ENCODE peak calls at places on chromosomes 11 and 22, in seven cellular contexts. X is B cell, C is M059J, D is GM04503, B is endothelial cell, Z is AG08395, H is astrocyte of the cerebellum. O is an unnamed sample.

GRCh38 chr11:66240781-66241136 is 27.7 kb upstream of the RAB1B start:
- DNase-seq in X (no peak), C (no peak), D (no peak), B (no peak), Z (no peak), H (no peak), O (no peak)

GRCh38 chr11:28490763-28491382 is 382.7 kb downstream of the METTL15 start:
- DNase-seq in X (no peak), C (no peak), D (no peak), B (no peak), Z (no peak), H (no peak), O (no peak)

GRCh38 chr11:87030458-87031054 is 7.2 kb upstream of the TMEM135 start:
- DNase-seq in X (no peak), C (peak; percentile 39), D (no peak), B (no peak), Z (no peak), H (no peak), O (no peak)

GRCh38 chr11:119066481-119066880 is 1.1 kb upstream of the VPS11 start:
- DNase-seq in X (no peak), C (peak; percentile 27), D (no peak), B (no peak), Z (no peak), H (no peak), O (no peak)

GRCh38 chr22:31977141-31977781 is 32.9 kb downstream of the YWHAH start:
- DNase-seq in X (peak; percentile 74), C (peak; percentile 60), D (no peak), B (peak; percentile 86), Z (peak; percentile 87), H (peak; percentile 60), O (peak; percentile 34)

GRCh38 chr11:128603752-128604472 is 16.6 kb upstream of the ETS1 start:
- DNase-seq in X (peak; percentile 39), C (peak; percentile 35), D (no peak), B (no peak), Z (no peak), H (no peak), O (no peak)

GRCh38 chr11:128608732-128609131 is 21.4 kb upstream of the ETS1 start:
- DNase-seq in X (no peak), C (no peak), D (no peak), B (no peak), Z (no peak), H (no peak), O (no peak)

GRCh38 chr11:27085115-27085514 is 44.5 kb downstream of the BBOX1 start:
- DNase-seq in X (no peak), C (no peak), D (no peak), B (no peak), Z (no peak), H (no peak), O (no peak)

GRCh38 chr11:36467913-36468312 is 42.2 kb downstream of the TRAF6 start:
- DNase-seq in X (no peak), C (no peak), D (no peak), B (no peak), Z (no peak), H (no peak), O (no peak)

GRCh38 chr22:25702046-25702445 is 39.9 kb upstream of the MYO18B start:
- DNase-seq in X (peak; percentile 20), C (peak; percentile 16), D (no peak), B (no peak), Z (peak; percentile 46), H (peak; percentile 20), O (no peak)

GRCh38 chr11:4134844-4135243 is 40.2 kb downstream of the RRM1 start:
- DNase-seq in X (no peak), C (peak; percentile 87), D (peak; percentile 27), B (no peak), Z (peak; percentile 32), H (peak; percentile 12), O (no peak)

GRCh38 chr11:86459682-86460460 is 85.2 kb downstream of the CCDC81 start:
- DNase-seq in X (no peak), C (peak; percentile 98), D (no peak), B (no peak), Z (peak; percentile 81), H (peak; percentile 94), O (no peak)

GRCh38 chr11:19345848-19346681 is 105.3 kb upstream of the E2F8 start:
- DNase-seq in X (peak; percentile 8), C (peak; percentile 15), D (no peak), B (peak; percentile 20), Z (peak; percentile 22), H (no peak), O (no peak)

GRCh38 chr11:117361432-117361831 is 33.8 kb downstream of the CEP164 start:
- DNase-seq in X (no peak), C (no peak), D (no peak), B (no peak), Z (no peak), H (no peak), O (no peak)

GRCh38 chr11:88275636-88276035 is 61.9 kb downstream of the CTSC start:
- DNase-seq in X (no peak), C (no peak), D (no peak), B (no peak), Z (no peak), H (no peak), O (no peak)

GRCh38 chr11:12784445-12784844 is 110.2 kb downstream of the TEAD1 start:
- DNase-seq in X (no peak), C (no peak), D (no peak), B (no peak), Z (no peak), H (no peak), O (no peak)

GRCh38 chr11:126317681-126318641 is 14.1 kb downstream of the DCPS start:
- DNase-seq in X (no peak), C (peak; percentile 90), D (peak; percentile 59), B (no peak), Z (peak; percentile 75), H (peak; percentile 88), O (peak; percentile 68)

GRCh38 chr11:106217456-106217855 is 140.0 kb downstream of the AASDHPPT start:
- DNase-seq in X (no peak), C (no peak), D (peak; percentile 3), B (no peak), Z (no peak), H (no peak), O (no peak)

GRCh38 chr11:2276280-2276998 is 6.1 kb upstream of the ASCL2 start:
- DNase-seq in X (no peak), C (no peak), D (no peak), B (no peak), Z (no peak), H (no peak), O (no peak)

GRCh38 chr11:111634981-111635705 is 32.9 kb downstream of the SIK2 start:
- DNase-seq in X (no peak), C (peak; percentile 81), D (no peak), B (no peak), Z (no peak), H (peak; percentile 34), O (no peak)

GRCh38 chr11:29214833-29215232 is 802.0 kb downstream of the KCNA4 start:
- DNase-seq in X (no peak), C (no peak), D (no peak), B (no peak), Z (no peak), H (no peak), O (no peak)

GRCh38 chr22:37996079-37996478 is 11.7 kb upstream of the SOX10 start:
- DNase-seq in X (peak; percentile 51), C (no peak), D (no peak), B (no peak), Z (no peak), H (no peak), O (no peak)

GRCh38 chr22:47835726-47836125 is 1073.3 kb downstream of the TBC1D22A start:
- DNase-seq in X (no peak), C (peak; percentile 95), D (peak; percentile 55), B (no peak), Z (peak; percentile 85), H (peak; percentile 96), O (peak; percentile 80)

GRCh38 chr22:48650323-48651035 is 1177.2 kb downstream of the BRD1 start:
- DNase-seq in X (no peak), C (no peak), D (no peak), B (no peak), Z (no peak), H (no peak), O (no peak)

GRCh38 chr11:119405986-119406385 is 17.0 kb downstream of the THY1 start:
- DNase-seq in X (no peak), C (peak; percentile 54), D (no peak), B (no peak), Z (peak; percentile 1), H (no peak), O (no peak)

GRCh38 chr11:2142762-2143202 is 3.6 kb upstream of the IGF2 start:
- DNase-seq in X (no peak), C (peak; percentile 60), D (no peak), B (no peak), Z (no peak), H (no peak), O (no peak)

GRCh38 chr11:72783144-72783910 is 10.5 kb downstream of the STARD10 start:
- DNase-seq in X (no peak), C (no peak), D (no peak), B (no peak), Z (no peak), H (no peak), O (no peak)

GRCh38 chr11:121117753-121118152 is 16.7 kb downstream of the TECTA start:
- DNase-seq in X (no peak), C (peak; percentile 29), D (no peak), B (no peak), Z (no peak), H (no peak), O (no peak)

GRCh38 chr11:93474122-93474521 is 69.1 kb downstream of the SMCO4 start:
- DNase-seq in X (no peak), C (no peak), D (no peak), B (no peak), Z (no peak), H (no peak), O (no peak)

GRCh38 chr11:115580927-115581680 is 76.9 kb upstream of the CADM1 start:
- DNase-seq in X (no peak), C (peak; percentile 87), D (no peak), B (no peak), Z (no peak), H (no peak), O (no peak)

GRCh38 chr11:15938362-15938725 is 418.0 kb downstream of the SOX6 start:
- DNase-seq in X (no peak), C (no peak), D (no peak), B (no peak), Z (no peak), H (no peak), O (no peak)

GRCh38 chr11:8063319-8063718 is 17.7 kb upstream of the TUB start:
- DNase-seq in X (no peak), C (no peak), D (no peak), B (no peak), Z (peak; percentile 45), H (no peak), O (peak; percentile 35)

GRCh38 chr22:40653361-40653760 is 16.8 kb upstream of the MRTFA start:
- DNase-seq in X (no peak), C (no peak), D (no peak), B (no peak), Z (no peak), H (no peak), O (no peak)

GRCh38 chr11:1694064-1694845 is 2.7 kb upstream of the KRTAP5-6 start:
- DNase-seq in X (peak; percentile 90), C (peak; percentile 69), D (no peak), B (peak; percentile 93), Z (peak; percentile 93), H (peak; percentile 23), O (peak; percentile 25)

GRCh38 chr22:49066619-49067018 is 761.1 kb downstream of the BRD1 start:
- DNase-seq in X (no peak), C (no peak), D (no peak), B (no peak), Z (no peak), H (no peak), O (no peak)

GRCh38 chr11:26042113-26042512 is 289.8 kb upstream of the ANO3 start:
- DNase-seq in X (no peak), C (no peak), D (no peak), B (no peak), Z (no peak), H (no peak), O (no peak)